ENCODE peak calls at places on chromosomes 4 and X, in nine cellular contexts. P is hepatocyte, M is HCT116, A is kidney, E is gastrocnemius medialis, Y is psoas muscle, D is ovary, L is transverse colon, B is stomach. C is an unnamed sample.

GRCh38 chrX:41561045-41561444 is 113.9 kb downstream of the NYX start:
- DNase-seq in P (peak), M (no peak), A (no peak), E (peak), Y (no peak), D (no peak), L (no peak), B (no peak), C (no peak)

GRCh38 chr4:114383721-114384120 is 214.9 kb upstream of the UGT8 start:
- DNase-seq in P (no peak), M (peak), A (no peak), E (no peak), Y (no peak), D (no peak), L (no peak), B (no peak), C (no peak)

GRCh38 chr4:66430856-66431255 is 760.6 kb upstream of the EPHA5 start:
- DNase-seq in P (peak), M (no peak), A (no peak), E (no peak), Y (no peak), D (no peak), L (no peak), B (no peak), C (peak)

GRCh38 chrX:136146614-136147319 is 566 bp upstream of the FHL1 start:
- DNase-seq in P (peak), M (no peak), A (peak), E (no peak), Y (peak), D (peak), L (no peak), B (no peak), C (no peak)

GRCh38 chr4:32462944-32463343 is 1742.8 kb downstream of the PCDH7 start:
- DNase-seq in P (no peak), M (peak), A (no peak), E (no peak), Y (no peak), D (no peak), L (no peak), B (no peak), C (no peak)

GRCh38 chr4:164866817-164867490 is 10.0 kb upstream of the APELA start:
- DNase-seq in P (no peak), M (no peak), A (no peak), E (no peak), Y (no peak), D (no peak), L (no peak), B (no peak), C (no peak)

GRCh38 chr4:43425206-43425605 is 532.7 kb downstream of the GRXCR1 start:
- DNase-seq in P (no peak), M (no peak), A (no peak), E (no peak), Y (no peak), D (no peak), L (no peak), B (no peak), C (no peak)

GRCh38 chr4:1488831-1489638 is 82.8 kb upstream of the NKX1-1 start:
- DNase-seq in P (no peak), M (no peak), A (peak), E (no peak), Y (no peak), D (no peak), L (no peak), B (no peak), C (no peak)

GRCh38 chrX:119870626-119871131 is 854 bp downstream of the RNF113A start:
- DNase-seq in P (peak), M (no peak), A (no peak), E (no peak), Y (peak), D (no peak), L (peak), B (no peak), C (peak)

GRCh38 chr4:168643083-168643795 is 146.4 kb downstream of the PALLD start:
- DNase-seq in P (no peak), M (no peak), A (no peak), E (no peak), Y (no peak), D (no peak), L (no peak), B (no peak), C (peak)

GRCh38 chr4:676871-677235 is 2.5 kb downstream of the MYL5 start:
- DNase-seq in P (no peak), M (no peak), A (peak), E (no peak), Y (no peak), D (no peak), L (peak), B (no peak), C (no peak)

GRCh38 chrX:10755477-10756334 is 135.3 kb upstream of the MID1 start:
- DNase-seq in P (peak), M (no peak), A (no peak), E (no peak), Y (no peak), D (no peak), L (no peak), B (no peak), C (peak)

GRCh38 chrX:136652822-136653723 is 5.1 kb downstream of the CD40LG start:
- DNase-seq in P (no peak), M (no peak), A (no peak), E (no peak), Y (peak), D (no peak), L (no peak), B (no peak), C (no peak)

GRCh38 chrX:4708970-4709760 is 995.7 kb upstream of the PRKX start:
- DNase-seq in P (peak), M (no peak), A (no peak), E (no peak), Y (no peak), D (no peak), L (no peak), B (peak), C (no peak)

DNA sequence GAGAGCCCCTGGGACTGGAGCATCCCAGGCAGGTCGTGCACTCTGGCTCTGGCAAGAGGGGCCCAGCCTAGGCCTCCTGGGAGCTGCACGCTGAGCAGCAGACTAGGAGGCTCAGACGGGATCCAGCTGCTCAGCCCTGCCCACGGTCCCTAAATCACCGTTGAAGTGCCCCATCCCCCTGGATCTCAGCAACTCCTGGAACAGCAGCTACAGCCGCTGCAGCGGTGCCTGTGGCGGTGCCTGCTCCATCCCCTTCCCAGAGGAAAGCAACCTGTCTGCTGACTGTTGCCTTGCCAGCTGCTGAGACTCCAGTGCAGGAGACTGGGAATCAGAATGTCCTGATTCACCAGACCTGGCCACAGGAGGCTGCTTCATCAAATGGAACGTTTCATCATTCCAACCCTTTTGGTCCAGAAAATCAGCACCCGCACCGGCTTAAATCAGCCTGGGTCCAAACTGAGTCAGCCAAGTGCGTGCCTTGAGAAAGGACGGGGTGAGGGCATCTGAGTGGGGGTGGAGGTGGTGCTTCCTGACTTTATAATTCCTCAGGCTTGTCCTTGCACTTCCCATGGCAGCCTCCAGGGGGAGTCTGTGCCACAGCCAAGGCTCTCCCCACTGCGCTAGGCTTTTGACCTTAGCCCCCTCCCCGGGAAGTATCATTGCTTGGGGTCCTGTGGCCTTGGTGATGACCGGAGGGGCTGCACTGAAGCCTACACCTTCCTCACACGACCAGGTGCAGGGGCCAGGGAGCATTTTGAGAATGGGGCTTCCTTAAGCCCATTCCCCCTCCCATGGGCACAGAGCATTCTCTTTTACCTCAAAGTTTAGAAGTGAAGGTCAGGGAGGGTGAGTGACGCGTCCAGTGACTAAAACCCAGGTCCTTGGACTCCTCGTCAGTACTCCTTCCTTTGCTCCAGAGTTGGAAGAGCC is 6.5 kb downstream of the ZNF185 start:
- DNase-seq in P (peak), M (no peak), A (peak), E (no peak), Y (peak), D (no peak), L (peak), B (peak), C (peak)
- H3K27ac ChIP-seq in P (no peak), M (no peak), A (no peak), E (no peak), Y (no peak), D (no peak), L (no peak), B (no peak), C (no peak)

GRCh38 chrX:21799767-21800166 is 39.6 kb upstream of the MBTPS2 start:
- DNase-seq in P (no peak), M (no peak), A (no peak), E (no peak), Y (no peak), D (no peak), L (no peak), B (no peak), C (no peak)
- H3K27ac ChIP-seq in P (no peak), M (no peak), A (no peak), E (peak), Y (peak), D (no peak), L (no peak), B (no peak), C (no peak)

GRCh38 chr4:189838821-189839497 is 101.7 kb upstream of the FRG1 start:
- DNase-seq in P (no peak), M (no peak), A (no peak), E (no peak), Y (no peak), D (no peak), L (no peak), B (no peak), C (no peak)
- H3K27ac ChIP-seq in P (no peak), M (no peak), A (no peak), E (no peak), Y (no peak), D (no peak), L (no peak), B (no peak), C (no peak)

DNA sequence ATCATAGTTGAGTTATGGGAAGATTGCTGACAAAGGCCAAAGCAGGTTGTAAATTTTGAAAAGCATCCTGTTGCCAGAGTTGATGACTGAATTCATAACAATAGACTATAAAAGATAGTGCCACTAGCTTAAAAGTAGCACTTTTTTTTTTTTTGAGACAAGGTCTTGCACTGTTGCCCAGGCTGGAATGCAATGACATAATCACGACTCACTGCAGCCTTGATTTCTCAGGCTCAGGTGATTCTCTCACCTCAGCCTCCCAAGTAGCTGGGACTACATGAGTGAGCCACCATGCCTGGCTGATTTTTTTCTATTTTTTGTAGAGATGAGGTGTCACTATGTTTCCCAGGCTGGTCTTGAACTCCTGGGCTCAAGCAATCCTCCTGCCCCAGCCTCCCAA is 122.7 kb downstream of the SPOCK3 start:
- DNase-seq in P (no peak), M (peak), A (no peak), E (no peak), Y (no peak), D (no peak), L (no peak), B (no peak), C (no peak)
- H3K27ac ChIP-seq in P (no peak), M (no peak), A (no peak), E (no peak), Y (no peak), D (no peak), L (no peak), B (no peak), C (no peak)

GRCh38 chr4:10186228-10187214 is 69.9 kb upstream of the WDR1 start:
- DNase-seq in P (no peak), M (no peak), A (no peak), E (no peak), Y (no peak), D (no peak), L (no peak), B (no peak), C (no peak)
- H3K27ac ChIP-seq in P (no peak), M (no peak), A (no peak), E (no peak), Y (no peak), D (no peak), L (no peak), B (no peak), C (peak)

GRCh38 chr4:7547368-7548040 is 112.8 kb upstream of the PSAPL1 start:
- DNase-seq in P (no peak), M (no peak), A (peak), E (no peak), Y (no peak), D (no peak), L (no peak), B (no peak), C (no peak)
- H3K27ac ChIP-seq in P (peak), M (no peak), A (no peak), E (no peak), Y (no peak), D (no peak), L (no peak), B (no peak), C (no peak)

GRCh38 chr4:55358668-55359067 is 12.6 kb downstream of the SRD5A3 start:
- DNase-seq in P (no peak), M (peak), A (no peak), E (no peak), Y (no peak), D (no peak), L (no peak), B (no peak), C (no peak)
- H3K27ac ChIP-seq in P (no peak), M (peak), A (peak), E (peak), Y (peak), D (no peak), L (peak), B (peak), C (no peak)

DNA sequence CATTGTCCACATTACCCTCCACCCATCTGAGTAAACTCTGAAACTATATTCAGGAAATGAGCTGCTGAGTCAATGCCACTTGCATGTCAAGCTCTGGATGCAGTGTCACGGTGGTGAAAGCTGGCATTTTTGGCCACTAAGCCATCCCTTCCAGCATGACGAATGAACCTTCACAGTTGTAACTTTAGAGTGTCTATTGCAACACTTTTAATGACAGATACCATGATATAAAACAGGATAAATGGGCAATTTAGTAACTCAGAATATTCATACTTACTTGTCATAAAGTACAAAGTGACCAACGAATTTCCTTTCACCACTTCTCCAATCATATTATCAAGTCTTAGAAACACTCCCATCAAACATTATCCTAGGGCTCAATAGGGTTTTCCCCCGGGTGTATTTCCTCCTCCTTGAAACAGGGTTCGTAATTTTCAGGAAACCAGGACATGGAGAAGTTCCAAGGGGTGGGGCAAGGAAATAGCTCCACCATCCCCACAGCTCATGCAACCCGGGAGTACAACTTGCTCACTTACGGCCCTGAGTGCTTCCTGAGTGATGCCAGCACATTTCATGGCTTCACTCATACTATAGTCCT is 73.1 kb downstream of the MTHFD2L start:
- DNase-seq in P (no peak), M (no peak), A (no peak), E (no peak), Y (peak), D (no peak), L (peak), B (peak), C (no peak)
- H3K27ac ChIP-seq in P (no peak), M (no peak), A (no peak), E (no peak), Y (no peak), D (no peak), L (peak), B (peak), C (no peak)

GRCh38 chr4:95910749-95911148 is 70.9 kb downstream of the PDHA2 start:
- DNase-seq in P (no peak), M (no peak), A (no peak), E (no peak), Y (no peak), D (peak), L (no peak), B (no peak), C (no peak)
- H3K27ac ChIP-seq in P (no peak), M (no peak), A (no peak), E (no peak), Y (no peak), D (no peak), L (no peak), B (no peak), C (no peak)

C was measured in cardiac muscle cell.